ENCODE peak calls at places on chromosomes 2 and 18, in nine cellular contexts. One of them, this sample, is unnamed.

GRCh38 chr18:68445668-68446426 is 269.1 kb downstream of the TMX3 start:
- DNase-seq in mammary epithelial cell: no peak
- DNase-seq in fibroblast of mammary gland: no peak
- DNase-seq in cardiac fibroblast: no peak
- DNase-seq in H9: no peak
- DNase-seq in GM12865: no peak
- DNase-seq in progenitor cell of endocrine pancreas: no peak
- DNase-seq in left lung: no peak
- DNase-seq in adrenal gland: no peak
- DNase-seq in this sample: no peak

GRCh38 chr2:74333175-74333574 is 10.0 kb downstream of the SLC4A5 start:
- DNase-seq in mammary epithelial cell: peak; percentile 38
- DNase-seq in fibroblast of mammary gland: peak; percentile 53
- DNase-seq in cardiac fibroblast: peak; percentile 68
- DNase-seq in H9: peak; percentile 40
- DNase-seq in GM12865: peak; percentile 41
- DNase-seq in progenitor cell of endocrine pancreas: no peak
- DNase-seq in left lung: no peak
- DNase-seq in adrenal gland: peak; percentile 40
- DNase-seq in this sample: no peak

GRCh38 chr18:10100236-10100635 is 186.4 kb downstream of the VAPA start:
- DNase-seq in mammary epithelial cell: no peak
- DNase-seq in fibroblast of mammary gland: no peak
- DNase-seq in cardiac fibroblast: no peak
- DNase-seq in H9: no peak
- DNase-seq in GM12865: no peak
- DNase-seq in progenitor cell of endocrine pancreas: no peak
- DNase-seq in left lung: no peak
- DNase-seq in adrenal gland: no peak
- DNase-seq in this sample: no peak

GRCh38 chr2:119305497-119306195 is 61.0 kb downstream of the C2orf76 start:
- DNase-seq in mammary epithelial cell: no peak
- DNase-seq in fibroblast of mammary gland: no peak
- DNase-seq in cardiac fibroblast: no peak
- DNase-seq in H9: no peak
- DNase-seq in GM12865: no peak
- DNase-seq in progenitor cell of endocrine pancreas: no peak
- DNase-seq in left lung: no peak
- DNase-seq in adrenal gland: no peak
- DNase-seq in this sample: no peak

GRCh38 chr2:206790311-206790935 is 25.0 kb downstream of the FASTKD2 start:
- DNase-seq in mammary epithelial cell: no peak
- DNase-seq in fibroblast of mammary gland: no peak
- DNase-seq in cardiac fibroblast: no peak
- DNase-seq in H9: no peak
- DNase-seq in GM12865: no peak
- DNase-seq in progenitor cell of endocrine pancreas: no peak
- DNase-seq in left lung: no peak
- DNase-seq in adrenal gland: no peak
- DNase-seq in this sample: no peak

GRCh38 chr2:21230140-21230539 is 106.4 kb downstream of the TDRD15 start:
- DNase-seq in mammary epithelial cell: no peak
- DNase-seq in fibroblast of mammary gland: no peak
- DNase-seq in cardiac fibroblast: no peak
- DNase-seq in H9: no peak
- DNase-seq in GM12865: no peak
- DNase-seq in progenitor cell of endocrine pancreas: no peak
- DNase-seq in left lung: no peak
- DNase-seq in adrenal gland: no peak
- DNase-seq in this sample: no peak

GRCh38 chr2:132607407-132607806 is 62.6 kb downstream of the LYPD1 start:
- DNase-seq in mammary epithelial cell: no peak
- DNase-seq in fibroblast of mammary gland: no peak
- DNase-seq in cardiac fibroblast: no peak
- DNase-seq in H9: no peak
- DNase-seq in GM12865: no peak
- DNase-seq in progenitor cell of endocrine pancreas: no peak
- DNase-seq in left lung: no peak
- DNase-seq in adrenal gland: no peak
- DNase-seq in this sample: no peak

GRCh38 chr18:35535297-35535696 is 37.5 kb upstream of the INO80C start:
- DNase-seq in mammary epithelial cell: no peak
- DNase-seq in fibroblast of mammary gland: no peak
- DNase-seq in cardiac fibroblast: no peak
- DNase-seq in H9: no peak
- DNase-seq in GM12865: no peak
- DNase-seq in progenitor cell of endocrine pancreas: no peak
- DNase-seq in left lung: no peak
- DNase-seq in adrenal gland: no peak
- DNase-seq in this sample: no peak

GRCh38 chr2:161101406-161101805 is 58.8 kb upstream of the TANK start:
- DNase-seq in mammary epithelial cell: no peak
- DNase-seq in fibroblast of mammary gland: no peak
- DNase-seq in cardiac fibroblast: no peak
- DNase-seq in H9: no peak
- DNase-seq in GM12865: no peak
- DNase-seq in progenitor cell of endocrine pancreas: no peak
- DNase-seq in left lung: no peak
- DNase-seq in adrenal gland: no peak
- DNase-seq in this sample: no peak

GRCh38 chr2:208847651-208848050 is 441.1 kb downstream of the PTH2R start:
- DNase-seq in mammary epithelial cell: no peak
- DNase-seq in fibroblast of mammary gland: no peak
- DNase-seq in cardiac fibroblast: no peak
- DNase-seq in H9: no peak
- DNase-seq in GM12865: no peak
- DNase-seq in progenitor cell of endocrine pancreas: no peak
- DNase-seq in left lung: no peak
- DNase-seq in adrenal gland: no peak
- DNase-seq in this sample: no peak

GRCh38 chr2:230410861-230411464 is 5.0 kb upstream of the SP100 start:
- DNase-seq in mammary epithelial cell: no peak
- DNase-seq in fibroblast of mammary gland: no peak
- DNase-seq in cardiac fibroblast: no peak
- DNase-seq in H9: no peak
- DNase-seq in GM12865: peak; percentile 21
- DNase-seq in progenitor cell of endocrine pancreas: no peak
- DNase-seq in left lung: no peak
- DNase-seq in adrenal gland: no peak
- DNase-seq in this sample: no peak

GRCh38 chr2:241000831-241001321 is 2.5 kb downstream of the SNED1 start:
- DNase-seq in mammary epithelial cell: no peak
- DNase-seq in fibroblast of mammary gland: no peak
- DNase-seq in cardiac fibroblast: no peak
- DNase-seq in H9: no peak
- DNase-seq in GM12865: no peak
- DNase-seq in progenitor cell of endocrine pancreas: peak; percentile 6
- DNase-seq in left lung: no peak
- DNase-seq in adrenal gland: no peak
- DNase-seq in this sample: no peak

GRCh38 chr2:174492963-174493431 is 6.2 kb upstream of the GPR155 start:
- DNase-seq in mammary epithelial cell: no peak
- DNase-seq in fibroblast of mammary gland: no peak
- DNase-seq in cardiac fibroblast: no peak
- DNase-seq in H9: no peak
- DNase-seq in GM12865: peak; percentile 95
- DNase-seq in progenitor cell of endocrine pancreas: no peak
- DNase-seq in left lung: no peak
- DNase-seq in adrenal gland: no peak
- DNase-seq in this sample: no peak

GRCh38 chr2:37653805-37654378 is 17.6 kb downstream of the CDC42EP3 start:
- DNase-seq in mammary epithelial cell: peak; percentile 86
- DNase-seq in fibroblast of mammary gland: no peak
- DNase-seq in cardiac fibroblast: no peak
- DNase-seq in H9: no peak
- DNase-seq in GM12865: peak; percentile 94
- DNase-seq in progenitor cell of endocrine pancreas: no peak
- DNase-seq in left lung: peak; percentile 67
- DNase-seq in adrenal gland: peak; percentile 42
- DNase-seq in this sample: no peak

GRCh38 chr18:76721207-76721996 is 101.0 kb upstream of the ZNF236 start:
- DNase-seq in mammary epithelial cell: no peak
- DNase-seq in fibroblast of mammary gland: no peak
- DNase-seq in cardiac fibroblast: no peak
- DNase-seq in H9: no peak
- DNase-seq in GM12865: peak; percentile 74
- DNase-seq in progenitor cell of endocrine pancreas: no peak
- DNase-seq in left lung: no peak
- DNase-seq in adrenal gland: no peak
- DNase-seq in this sample: no peak

GRCh38 chr2:120393456-120393855 is 47.5 kb downstream of the INHBB start:
- DNase-seq in mammary epithelial cell: no peak
- DNase-seq in fibroblast of mammary gland: no peak
- DNase-seq in cardiac fibroblast: no peak
- DNase-seq in H9: no peak
- DNase-seq in GM12865: no peak
- DNase-seq in progenitor cell of endocrine pancreas: no peak
- DNase-seq in left lung: no peak
- DNase-seq in adrenal gland: no peak
- DNase-seq in this sample: no peak

GRCh38 chr18:49241852-49242251 is 218.6 kb downstream of the DYM start:
- DNase-seq in mammary epithelial cell: no peak
- DNase-seq in fibroblast of mammary gland: peak; percentile 67
- DNase-seq in cardiac fibroblast: peak; percentile 60
- DNase-seq in H9: no peak
- DNase-seq in GM12865: no peak
- DNase-seq in progenitor cell of endocrine pancreas: no peak
- DNase-seq in left lung: no peak
- DNase-seq in adrenal gland: no peak
- DNase-seq in this sample: no peak

GRCh38 chr2:72108121-72108520 is 39.5 kb downstream of the CYP26B1 start:
- DNase-seq in mammary epithelial cell: peak; percentile 91
- DNase-seq in fibroblast of mammary gland: no peak
- DNase-seq in cardiac fibroblast: peak; percentile 51
- DNase-seq in H9: no peak
- DNase-seq in GM12865: no peak
- DNase-seq in progenitor cell of endocrine pancreas: no peak
- DNase-seq in left lung: no peak
- DNase-seq in adrenal gland: no peak
- DNase-seq in this sample: no peak

GRCh38 chr2:239540174-239540573 is 139.4 kb upstream of the HDAC4 start:
- DNase-seq in mammary epithelial cell: no peak
- DNase-seq in fibroblast of mammary gland: no peak
- DNase-seq in cardiac fibroblast: no peak
- DNase-seq in H9: no peak
- DNase-seq in GM12865: no peak
- DNase-seq in progenitor cell of endocrine pancreas: no peak
- DNase-seq in left lung: no peak
- DNase-seq in adrenal gland: no peak
- DNase-seq in this sample: no peak

DNA sequence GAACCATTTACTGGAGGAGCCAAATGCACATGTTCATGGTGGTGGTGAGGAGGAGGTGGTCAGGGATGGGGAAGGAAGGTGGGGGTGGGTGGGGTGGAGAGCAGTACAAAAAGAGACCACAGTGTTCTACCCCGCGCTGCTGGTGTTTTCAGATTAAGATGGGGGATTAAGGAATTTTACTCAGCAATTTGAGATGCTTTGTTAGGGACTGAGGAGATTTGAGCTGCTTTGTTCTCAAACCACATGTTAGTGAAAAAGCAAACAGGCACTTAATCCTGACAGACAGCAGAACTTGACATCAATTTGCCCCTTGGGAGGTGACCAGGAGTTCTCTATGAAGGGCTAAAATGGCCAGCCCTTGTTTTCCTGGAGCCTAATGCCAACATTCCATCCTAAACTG is 244.5 kb downstream of the MEIS1 start:
- DNase-seq in mammary epithelial cell: no peak
- DNase-seq in fibroblast of mammary gland: no peak
- DNase-seq in cardiac fibroblast: no peak
- DNase-seq in H9: no peak
- DNase-seq in GM12865: no peak
- DNase-seq in progenitor cell of endocrine pancreas: no peak
- DNase-seq in left lung: no peak
- DNase-seq in adrenal gland: no peak
- DNase-seq in this sample: no peak
- TF ChIP-seq CTCF in mammary epithelial cell: no peak
- TF ChIP-seq CTCF in fibroblast of mammary gland: no peak
- TF ChIP-seq CTCF in cardiac fibroblast: no peak
- TF ChIP-seq CTCF in H9: no peak
- TF ChIP-seq CTCF in GM12865: no peak
- TF ChIP-seq CTCF in progenitor cell of endocrine pancreas: no peak
- TF ChIP-seq CTCF in left lung: no peak
- TF ChIP-seq CTCF in adrenal gland: no peak
- TF ChIP-seq CTCF in this sample: no peak

GRCh38 chr2:233674995-233675394 is 3.3 kb downstream of the UGT1A9 start:
- DNase-seq in mammary epithelial cell: no peak
- DNase-seq in fibroblast of mammary gland: no peak
- DNase-seq in cardiac fibroblast: no peak
- DNase-seq in H9: no peak
- DNase-seq in GM12865: no peak
- DNase-seq in progenitor cell of endocrine pancreas: no peak
- DNase-seq in left lung: no peak
- DNase-seq in adrenal gland: no peak
- DNase-seq in this sample: no peak
- TF ChIP-seq CTCF in mammary epithelial cell: no peak
- TF ChIP-seq CTCF in fibroblast of mammary gland: no peak
- TF ChIP-seq CTCF in cardiac fibroblast: no peak
- TF ChIP-seq CTCF in H9: peak; percentile 37
- TF ChIP-seq CTCF in GM12865: no peak
- TF ChIP-seq CTCF in progenitor cell of endocrine pancreas: no peak
- TF ChIP-seq CTCF in left lung: no peak
- TF ChIP-seq CTCF in adrenal gland: no peak
- TF ChIP-seq CTCF in this sample: peak; percentile 23

GRCh38 chr18:7626922-7627440 is 59.9 kb downstream of the PTPRM start:
- DNase-seq in mammary epithelial cell: peak; percentile 65
- DNase-seq in fibroblast of mammary gland: peak; percentile 75
- DNase-seq in cardiac fibroblast: peak; percentile 75
- DNase-seq in H9: no peak
- DNase-seq in GM12865: no peak
- DNase-seq in progenitor cell of endocrine pancreas: no peak
- DNase-seq in left lung: no peak
- DNase-seq in adrenal gland: peak; percentile 15
- DNase-seq in this sample: no peak
- TF ChIP-seq CTCF in mammary epithelial cell: peak; percentile 26
- TF ChIP-seq CTCF in fibroblast of mammary gland: peak; percentile 37
- TF ChIP-seq CTCF in cardiac fibroblast: peak; percentile 23
- TF ChIP-seq CTCF in H9: peak; percentile 48
- TF ChIP-seq CTCF in GM12865: no peak
- TF ChIP-seq CTCF in progenitor cell of endocrine pancreas: no peak
- TF ChIP-seq CTCF in left lung: no peak
- TF ChIP-seq CTCF in adrenal gland: no peak
- TF ChIP-seq CTCF in this sample: no peak

DNA sequence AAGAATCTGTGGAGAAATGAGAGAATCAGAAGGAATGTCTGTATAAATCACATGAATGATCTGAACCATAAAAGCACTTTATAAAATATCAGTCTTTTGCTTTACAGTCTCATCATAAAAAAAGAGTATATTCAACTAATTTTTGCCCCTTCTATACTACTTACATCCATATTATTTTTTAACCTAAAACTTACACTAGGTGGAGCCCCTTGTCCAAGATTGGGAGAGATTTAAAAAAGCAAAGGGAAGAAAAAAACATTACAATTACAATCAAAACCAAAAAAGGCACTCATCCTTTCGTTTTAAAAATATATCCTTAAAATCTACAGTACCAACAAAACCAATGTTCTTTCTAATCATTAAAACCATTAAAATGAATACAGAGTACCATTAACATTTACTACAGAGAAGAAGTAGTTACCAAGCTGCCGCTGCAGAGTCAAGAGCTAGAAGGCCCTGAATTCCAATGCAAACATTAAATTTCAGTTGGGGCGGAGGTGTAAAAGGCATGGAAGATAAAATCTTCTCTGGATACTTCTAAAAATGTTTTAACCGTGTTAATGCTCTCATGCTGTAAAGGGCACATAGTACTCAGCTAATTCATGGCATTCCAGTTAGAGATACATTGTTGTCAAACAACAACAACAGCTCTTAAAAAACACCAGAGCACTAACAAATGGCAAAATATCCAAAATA is 56.7 kb upstream of the EPB41L3 start:
- DNase-seq in mammary epithelial cell: no peak
- DNase-seq in fibroblast of mammary gland: peak; percentile 45
- DNase-seq in cardiac fibroblast: peak; percentile 51
- DNase-seq in H9: no peak
- DNase-seq in GM12865: no peak
- DNase-seq in progenitor cell of endocrine pancreas: no peak
- DNase-seq in left lung: no peak
- DNase-seq in adrenal gland: no peak
- DNase-seq in this sample: no peak
- TF ChIP-seq CTCF in mammary epithelial cell: no peak
- TF ChIP-seq CTCF in fibroblast of mammary gland: peak; percentile 47
- TF ChIP-seq CTCF in cardiac fibroblast: peak; percentile 33
- TF ChIP-seq CTCF in H9: peak; percentile 76
- TF ChIP-seq CTCF in GM12865: peak; percentile 1
- TF ChIP-seq CTCF in progenitor cell of endocrine pancreas: peak; percentile 70
- TF ChIP-seq CTCF in left lung: no peak
- TF ChIP-seq CTCF in adrenal gland: peak; percentile 13
- TF ChIP-seq CTCF in this sample: peak; percentile 75

This sample was measured in neural crest cell.